ENCODE peak calls at places on chromosome 16, in ten cellular contexts. A is cardiac muscle cell, C is body of pancreas, G is BJ, N is heart right ventricle, T is mucosa of descending colon, M is hepatocyte, Q is upper lobe of right lung, S is left ventricle myocardium inferior, B is lower lobe of right lung. P is an unnamed sample.
A peak's percentile ranks its signal among the peaks of the same experiment; 100 is the strongest.

GRCh38 chr16:3949946-3950342 is 69.4 kb upstream of the CREBBP start:
- DNase-seq in G (no peak), B (no peak), C (no peak), N (no peak), A (no peak), M (no peak), T (no peak), S (no peak), Q (peak; percentile 62), P (no peak)

GRCh38 chr16:73086108-73086507 is 38.2 kb upstream of the ZFHX3 start:
- DNase-seq in C (no peak), N (no peak), A (no peak), S (no peak), T (no peak), Q (no peak), G (no peak), M (no peak), B (no peak), P (no peak)

GRCh38 chr16:66728117-66728787 is 23.2 kb downstream of the DYNC1LI2 start:
- DNase-seq in T (no peak), N (peak; percentile 48), B (no peak), A (peak; percentile 80), C (peak; percentile 55), Q (no peak), S (no peak), M (peak; percentile 78), G (no peak), P (no peak)

GRCh38 chr16:30780021-30780420 is 7.0 kb downstream of the ZNF629 start:
- DNase-seq in Q (no peak), B (no peak), M (no peak), S (no peak), G (no peak), A (no peak), T (no peak), C (no peak), N (no peak), P (no peak)

GRCh38 chr16:4780235-4780634 is 7.9 kb downstream of the SEPTIN12 start:
- DNase-seq in N (no peak), S (no peak), A (no peak), M (no peak), Q (no peak), B (no peak), T (no peak), G (no peak), C (no peak), P (no peak)

GRCh38 chr16:89370081-89370511 is 120.3 kb downstream of the ANKRD11 start:
- DNase-seq in A (no peak), S (no peak), T (no peak), B (no peak), N (no peak), G (peak; percentile 59), C (no peak), Q (no peak), M (no peak), P (no peak)

GRCh38 chr16:88651276-88651988 is 579 bp upstream of the CYBA start:
- DNase-seq in C (peak; percentile 62), G (no peak), Q (peak; percentile 69), T (peak; percentile 76), A (no peak), N (peak; percentile 73), B (peak; percentile 74), S (peak; percentile 48), M (peak; percentile 73), P (peak; percentile 62)

GRCh38 chr16:64589836-64590235 is 532.0 kb downstream of the CDH11 start:
- DNase-seq in T (no peak), M (no peak), G (peak; percentile 67), B (no peak), A (peak; percentile 60), C (no peak), N (no peak), S (no peak), Q (no peak), P (no peak)

GRCh38 chr16:47492428-47493357 is 31.6 kb downstream of the PHKB start:
- DNase-seq in N (peak; percentile 93), G (no peak), T (peak; percentile 36), A (peak; percentile 74), Q (peak; percentile 71), S (peak; percentile 82), C (peak; percentile 33), M (peak; percentile 31), B (peak; percentile 70), P (no peak)

GRCh38 chr16:71421911-71422310 is 19.9 kb downstream of the TLE7 start:
- DNase-seq in M (no peak), B (no peak), C (no peak), S (no peak), N (no peak), A (no peak), Q (peak; percentile 47), T (peak; percentile 33), G (no peak), P (no peak)

DNA sequence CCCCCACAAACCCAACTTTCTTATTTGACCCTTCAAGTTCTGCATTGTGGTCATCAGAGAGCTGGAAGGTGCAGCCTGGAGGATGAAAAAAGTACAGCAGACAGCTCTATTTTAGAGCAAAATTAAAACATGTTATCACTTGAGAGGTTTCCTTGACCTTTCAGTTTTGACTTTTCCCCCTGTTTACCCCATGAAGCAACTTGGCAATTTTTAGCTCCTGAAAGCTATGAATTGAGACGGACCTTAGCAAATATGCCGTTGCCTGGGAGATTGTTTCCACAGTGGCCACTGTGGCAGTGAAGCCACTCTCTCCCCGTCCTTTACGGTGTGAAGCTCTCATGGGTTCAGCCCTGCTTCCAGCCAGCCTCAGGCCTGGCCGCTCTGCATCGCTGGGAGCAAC is 398.6 kb downstream of the CPPED1 start:
- DNase-seq in N (no peak), G (no peak), Q (no peak), T (no peak), M (no peak), C (no peak), S (no peak), A (no peak), B (no peak), P (no peak)
- TF ChIP-seq CTCF in N (no peak), G (no peak), Q (no peak), T (no peak), M (no peak), C (no peak), S (no peak), A (no peak), B (no peak), P (no peak)

GRCh38 chr16:1709356-1709755 is 3.4 kb downstream of the MAPK8IP3 start:
- DNase-seq in B (no peak), T (no peak), N (no peak), G (no peak), M (no peak), S (no peak), Q (no peak), A (no peak), C (no peak), P (no peak)

GRCh38 chr16:1707193-1707790 is 1.3 kb downstream of the MAPK8IP3 start:
- DNase-seq in A (peak; percentile 40), T (no peak), C (peak; percentile 32), B (no peak), N (no peak), S (no peak), G (no peak), M (peak; percentile 51), Q (no peak), P (no peak)

GRCh38 chr16:1708768-1709180 is 2.8 kb downstream of the MAPK8IP3 start:
- DNase-seq in B (no peak), S (peak; percentile 62), Q (no peak), A (peak; percentile 69), T (no peak), N (peak; percentile 41), G (no peak), C (no peak), M (peak; percentile 25), P (no peak)

GRCh38 chr16:1706386-1707192 is 594 bp downstream of the MAPK8IP3 start:
- DNase-seq in T (no peak), M (peak; percentile 62), G (no peak), C (no peak), N (no peak), Q (peak; percentile 75), S (no peak), B (no peak), A (peak; percentile 43), P (no peak)

GRCh38 chr16:1708083-1708767 is 2.2 kb downstream of the MAPK8IP3 start:
- DNase-seq in S (no peak), Q (no peak), A (no peak), T (no peak), B (no peak), M (no peak), G (no peak), C (no peak), N (no peak), P (no peak)
- H3K4me3 ChIP-seq in S (peak overlapping the region; percentile 97), Q (no peak overlapping the region), A (no peak overlapping the region), T (no peak overlapping the region), B (peak overlapping the region; percentile 99), M (no peak overlapping the region), G (peak overlapping the region; percentile 2), C (no peak overlapping the region), N (peak overlapping the region; percentile 100), P (no peak overlapping the region)

DNA sequence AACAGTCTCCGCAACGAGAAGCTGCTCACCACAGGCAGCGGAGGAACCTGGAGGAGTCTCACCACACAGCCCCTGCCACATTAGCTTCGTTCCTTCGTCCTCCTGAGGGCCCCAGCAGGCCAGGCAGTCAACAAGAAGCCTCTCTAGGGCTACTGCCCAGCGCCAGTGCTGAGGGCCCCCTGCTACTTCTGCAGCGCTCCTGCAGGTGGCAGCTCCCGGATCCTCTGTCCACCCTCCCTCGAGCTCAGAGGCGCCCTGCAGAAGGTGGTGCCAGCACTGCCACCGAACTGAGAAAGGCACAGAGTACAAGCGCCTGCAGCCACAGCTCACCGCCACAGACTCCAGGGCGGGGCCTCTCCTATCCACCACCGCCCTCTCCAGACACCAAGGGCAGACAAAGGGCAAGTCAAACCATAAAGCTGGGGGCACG is 27.3 kb downstream of the KDM8 start:
- DNase-seq in G (no peak), T (peak; percentile 91), M (no peak), C (no peak), S (no peak), A (no peak), B (peak; percentile 54), Q (no peak), N (no peak), P (no peak)
- H3K36me3 ChIP-seq in G (peaks cover 25% of the 10 kb centered on the region), T (no peaks in the 10 kb centered on the region), M (no peaks in the 10 kb centered on the region), C (no peaks in the 10 kb centered on the region), S (peaks cover 37% of the 10 kb centered on the region), A (no peaks in the 10 kb centered on the region), B (peaks cover 55% of the 10 kb centered on the region), Q (peaks cover 24% of the 10 kb centered on the region), N (peaks cover 4% of the 10 kb centered on the region), P (peaks cover 4% of the 10 kb centered on the region)

GRCh38 chr16:68473358-68474064 is 25.2 kb upstream of the SMPD3 start:
- DNase-seq in G (no peak), C (no peak), Q (peak; percentile 69), T (no peak), M (no peak), A (no peak), B (peak; percentile 73), S (no peak), N (no peak), P (no peak)

GRCh38 chr16:68475071-68475470 is 26.8 kb upstream of the SMPD3 start:
- DNase-seq in S (no peak), T (no peak), C (no peak), Q (no peak), M (no peak), G (no peak), N (no peak), A (no peak), B (no peak), P (no peak)

GRCh38 chr16:68469728-68470460 is 21.6 kb upstream of the SMPD3 start:
- DNase-seq in M (no peak), B (no peak), N (no peak), A (no peak), C (no peak), S (no peak), Q (no peak), T (no peak), G (no peak), P (no peak)

GRCh38 chr16:68470461-68471150 is 22.3 kb upstream of the SMPD3 start:
- DNase-seq in T (peak; percentile 44), G (no peak), Q (peak; percentile 75), A (no peak), S (peak; percentile 28), C (no peak), N (peak; percentile 29), B (peak; percentile 63), M (no peak), P (no peak)

GRCh38 chr16:68472581-68472980 is 24.3 kb upstream of the SMPD3 start:
- DNase-seq in G (no peak), A (no peak), B (no peak), Q (no peak), T (no peak), M (no peak), S (no peak), C (no peak), N (no peak), P (no peak)
- TF ChIP-seq CTCF in G (no peak), A (no peak), B (no peak), Q (no peak), T (no peak), M (no peak), S (no peak), C (no peak), N (no peak), P (no peak)

P was measured in kidney epithelial cell.